ENCODE peak calls at places on chromosomes 2 and 18, in four cellular contexts. H, X, R and Y are unnamed samples.

GRCh38 chr18:69469444-69469919 is 68.8 kb downstream of the DOK6 start:
- DNase-seq in H (no peak), X (no peak), R (peak), Y (peak)

GRCh38 chr2:74921236-74921736 is 37.2 kb upstream of the POLE4 start:
- DNase-seq in H (peak), X (no peak), R (no peak), Y (no peak)

GRCh38 chr2:65435625-65436168 is 3.3 kb upstream of the SPRED2 start:
- DNase-seq in H (peak), X (no peak), R (peak), Y (peak)

GRCh38 chr2:34188464-34188863 is 589.4 kb upstream of the FAM98A start:
- DNase-seq in H (no peak), X (no peak), R (no peak), Y (no peak)

GRCh38 chr2:156800781-156801366 is 364.7 kb downstream of the GPD2 start:
- DNase-seq in H (no peak), X (no peak), R (no peak), Y (no peak)

GRCh38 chr2:211453311-211453894 is 897.0 kb downstream of the CPS1 start:
- DNase-seq in H (no peak), X (no peak), R (no peak), Y (no peak)

GRCh38 chr18:58578835-58579560 is 49.9 kb downstream of the ALPK2 start:
- DNase-seq in H (peak), X (no peak), R (no peak), Y (no peak)

GRCh38 chr2:98372121-98372520 is 25.9 kb downstream of the CNGA3 start:
- DNase-seq in H (no peak), X (no peak), R (no peak), Y (no peak)

GRCh38 chr18:2874765-2875164 is 28.0 kb downstream of the EMILIN2 start:
- DNase-seq in H (no peak), X (no peak), R (no peak), Y (no peak)

GRCh38 chr18:12449040-12449814 is 41.5 kb downstream of the PRELID3A start:
- DNase-seq in H (no peak), X (no peak), R (no peak), Y (no peak)

GRCh38 chr2:1659951-1660565 is 84.3 kb downstream of the PXDN start:
- DNase-seq in H (no peak), X (no peak), R (no peak), Y (no peak)

GRCh38 chr2:150125708-150126107 is 361.8 kb downstream of the RND3 start:
- DNase-seq in H (no peak), X (no peak), R (no peak), Y (no peak)

GRCh38 chr18:11553098-11553940 is 56.1 kb upstream of the SLC35G4 start:
- DNase-seq in H (peak), X (no peak), R (peak), Y (peak)

GRCh38 chr18:6255121-6255742 is 159.5 kb downstream of the L3MBTL4 start:
- DNase-seq in H (no peak), X (no peak), R (no peak), Y (no peak)

GRCh38 chr2:16215892-16216554 is 275.7 kb downstream of the MYCN start:
- DNase-seq in H (no peak), X (no peak), R (no peak), Y (no peak)

GRCh38 chr2:104447831-104448434 is 406.0 kb upstream of the POU3F3 start:
- DNase-seq in H (no peak), X (no peak), R (no peak), Y (no peak)

GRCh38 chr2:19038096-19039015 is 320.1 kb downstream of the OSR1 start:
- DNase-seq in H (no peak), X (no peak), R (no peak), Y (no peak)

GRCh38 chr2:187924293-187924692 is 367.4 kb upstream of the GULP1 start:
- DNase-seq in H (no peak), X (no peak), R (no peak), Y (no peak)

GRCh38 chr2:138948070-138948539 is 167.9 kb upstream of the NXPH2 start:
- DNase-seq in H (no peak), X (no peak), R (no peak), Y (no peak)

GRCh38 chr18:26710460-26711096 is 154.9 kb downstream of the AQP4 start:
- DNase-seq in H (no peak), X (peak), R (no peak), Y (no peak)

GRCh38 chr18:49768051-49768391 is 45.3 kb downstream of the ACAA2 start:
- DNase-seq in H (peak), X (no peak), R (peak), Y (peak)

GRCh38 chr18:79047556-79048244 is 21.5 kb upstream of the ATP9B start:
- DNase-seq in H (no peak), X (no peak), R (no peak), Y (no peak)

GRCh38 chr2:178377046-178377445 is 73.9 kb downstream of the PRKRA start:
- DNase-seq in H (no peak), X (no peak), R (no peak), Y (no peak)

GRCh38 chr2:31831585-31831984 is 179.2 kb downstream of the MEMO1 start:
- DNase-seq in H (no peak), X (no peak), R (no peak), Y (no peak)

GRCh38 chr2:226622484-226622883 is 177.1 kb downstream of the IRS1 start:
- DNase-seq in H (peak), X (no peak), R (no peak), Y (no peak)

GRCh38 chr2:55804535-55804934 is 110.9 kb upstream of the PNPT1 start:
- DNase-seq in H (no peak), X (no peak), R (no peak), Y (no peak)

GRCh38 chr2:5937865-5938565 is 245.8 kb downstream of the SOX11 start:
- DNase-seq in H (no peak), X (no peak), R (no peak), Y (no peak)

GRCh38 chr18:12231986-12232385 is 22.2 kb upstream of the CIDEA start:
- DNase-seq in H (no peak), X (no peak), R (peak), Y (no peak)

GRCh38 chr2:222479855-222480254 is 55.5 kb downstream of the SGPP2 start:
- DNase-seq in H (no peak), X (no peak), R (no peak), Y (no peak)

GRCh38 chr2:170660406-170660805 is 54.7 kb upstream of the SP5 start:
- DNase-seq in H (no peak), X (no peak), R (no peak), Y (no peak)

GRCh38 chr2:15120578-15120977 is 440.6 kb downstream of the NBAS start:
- DNase-seq in H (no peak), X (no peak), R (no peak), Y (no peak)

GRCh38 chr2:18402-19271 is 27.7 kb downstream of the FAM110C start:
- DNase-seq in H (no peak), X (no peak), R (no peak), Y (no peak)

GRCh38 chr18:73962251-73962650 is 185.4 kb downstream of the FBXO15 start:
- DNase-seq in H (no peak), X (no peak), R (no peak), Y (no peak)

GRCh38 chr2:170313636-170314348 is 135.8 kb downstream of the MYO3B start:
- DNase-seq in H (no peak), X (no peak), R (no peak), Y (no peak)

GRCh38 chr2:191637182-191638078 is 40.5 kb upstream of the NABP1 start:
- DNase-seq in H (peak), X (no peak), R (peak), Y (no peak)

DNA sequence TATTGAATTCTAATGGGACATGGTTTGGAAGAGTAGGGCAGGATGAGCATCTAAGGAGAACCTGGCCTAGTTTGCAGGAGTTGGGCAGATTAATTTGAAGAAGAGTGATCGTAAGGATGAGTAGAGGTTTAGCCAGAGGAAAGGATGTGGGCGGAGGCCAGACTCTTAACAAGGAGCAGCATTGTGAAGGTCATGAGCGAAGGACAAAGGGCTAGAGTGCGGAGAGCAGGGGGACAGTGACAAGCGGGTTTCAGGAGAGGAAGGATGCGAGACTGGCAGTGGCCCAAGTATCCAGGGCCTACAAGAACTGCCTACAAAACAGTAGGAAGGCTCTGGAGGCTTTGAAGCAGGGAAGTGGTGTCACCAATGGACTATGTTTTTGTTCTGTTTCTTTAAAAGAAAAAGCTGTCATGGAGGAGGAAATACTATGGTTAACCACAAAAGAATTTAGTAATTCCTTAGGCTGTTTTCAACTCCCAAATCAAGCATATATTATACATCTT is 20.1 kb downstream of the SLC66A3 start:
- DNase-seq in H (no peak), X (no peak), R (no peak), Y (no peak)
- TF ChIP-seq BRCA1 in H (no peak), X (no peak), R (no peak), Y (no peak)

DNA sequence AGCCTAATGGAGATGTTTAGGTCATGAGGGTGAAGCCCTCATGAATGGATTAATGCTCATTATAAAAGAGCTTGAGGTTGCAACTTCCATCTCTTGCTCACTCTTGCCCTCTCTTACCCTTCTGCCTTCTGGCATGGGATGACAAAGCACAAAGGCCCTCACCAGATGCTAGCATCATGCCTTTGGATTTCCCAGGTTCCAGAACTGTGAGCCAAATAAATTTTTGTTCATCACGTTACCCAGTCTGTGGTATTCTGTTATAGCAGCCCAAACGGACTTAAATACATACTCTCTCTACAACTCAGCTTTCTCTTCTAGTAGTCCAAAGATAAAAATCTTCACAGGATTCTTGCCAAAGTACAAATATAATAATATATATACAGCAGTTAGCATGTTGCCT is 75.8 kb downstream of the LNPK start:
- DNase-seq in H (no peak), X (no peak), R (no peak), Y (no peak)
- TF ChIP-seq USF2 in H (no peak), X (no peak), R (no peak), Y (no peak)

GRCh38 chr2:45046786-45047185 is 37.5 kb upstream of the SIX2 start:
- DNase-seq in H (no peak), X (no peak), R (no peak), Y (no peak)
- TF ChIP-seq BRCA1 in H (no peak), X (no peak), R (no peak), Y (no peak)

DNA sequence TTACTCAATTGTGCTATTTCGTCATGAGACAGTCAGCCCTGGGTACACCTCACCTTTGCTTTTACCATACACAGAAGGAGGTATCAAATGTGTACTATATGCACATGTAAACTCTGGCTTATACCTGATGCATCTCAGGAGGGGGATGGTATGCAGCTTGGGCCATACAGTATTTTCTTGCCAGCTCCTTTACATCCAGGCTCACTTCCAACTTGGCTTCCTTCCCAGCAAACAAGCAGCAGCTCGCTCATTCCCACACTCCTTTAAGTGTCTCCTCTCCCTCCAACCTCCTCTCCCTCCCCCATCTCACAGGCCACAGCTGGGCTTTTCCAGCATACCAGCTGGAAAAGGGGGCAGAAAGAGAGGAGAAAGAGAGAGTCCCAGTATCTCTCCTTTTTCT is 9.6 kb downstream of the MARCHF4 start:
- DNase-seq in H (no peak), X (no peak), R (no peak), Y (no peak)
- TF ChIP-seq USF2 in H (no peak), X (no peak), R (no peak), Y (no peak)

DNA sequence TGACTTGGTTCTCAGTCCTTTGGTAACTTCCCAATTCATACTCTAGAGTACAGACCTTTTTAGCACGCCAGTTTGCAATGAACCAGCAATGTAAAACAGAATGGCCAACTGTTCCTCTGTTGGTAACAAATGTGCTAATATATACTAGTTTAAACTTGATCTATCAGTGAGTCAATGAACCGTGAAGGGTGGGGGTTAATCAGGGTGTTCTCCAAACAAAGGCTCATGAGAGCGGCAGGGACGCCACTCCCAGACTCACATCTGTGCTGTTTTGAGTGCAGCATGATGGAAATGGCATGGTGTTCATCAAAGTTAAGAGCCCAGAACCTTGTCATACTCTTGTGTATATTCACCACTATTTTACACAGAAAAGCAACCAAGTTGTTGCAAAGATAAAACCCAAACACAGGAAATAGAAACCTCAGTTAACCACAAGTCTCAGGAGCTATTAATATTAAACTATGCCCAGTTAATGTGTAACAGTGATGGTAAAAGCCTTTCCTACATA is 70.3 kb downstream of the CERKL start:
- DNase-seq in H (no peak), X (peak), R (no peak), Y (no peak)
- TF ChIP-seq BRCA1 in H (no peak), X (no peak), R (no peak), Y (no peak)